ENCODE peak calls at places on chromosomes 5 and 9, in eight cellular contexts. One of them, this sample, is unnamed.

GRCh38 chr5:56532411-56532935 is 282.9 kb upstream of the MAP3K1 start:
- ATAC-seq in right lobe of liver: no peak
- ATAC-seq in A549: no peak
- ATAC-seq in K562: no peak
- ATAC-seq in HCT116: no peak
- ATAC-seq in IMR-90: no peak
- ATAC-seq in GM12878: no peak
- ATAC-seq in body of pancreas: no peak
- ATAC-seq in this sample: no peak

GRCh38 chr9:136522354-136523237 is 23.3 kb downstream of the NOTCH1 start:
- ATAC-seq in right lobe of liver: no peak
- ATAC-seq in A549: no peak
- ATAC-seq in K562: no peak
- ATAC-seq in HCT116: no peak
- ATAC-seq in IMR-90: no peak
- ATAC-seq in GM12878: no peak
- ATAC-seq in body of pancreas: no peak
- ATAC-seq in this sample: no peak

GRCh38 chr9:137173795-137174664 is 2.2 kb upstream of the TMEM210 start:
- ATAC-seq in right lobe of liver: no peak
- ATAC-seq in A549: no peak
- ATAC-seq in K562: no peak
- ATAC-seq in HCT116: no peak
- ATAC-seq in IMR-90: no peak
- ATAC-seq in GM12878: no peak
- ATAC-seq in body of pancreas: no peak
- ATAC-seq in this sample: no peak

GRCh38 chr9:109416135-109416706 is 81.9 kb downstream of the PTPN3 start:
- ATAC-seq in right lobe of liver: peak
- ATAC-seq in A549: no peak
- ATAC-seq in K562: no peak
- ATAC-seq in HCT116: no peak
- ATAC-seq in IMR-90: no peak
- ATAC-seq in GM12878: peak
- ATAC-seq in body of pancreas: no peak
- ATAC-seq in this sample: no peak

GRCh38 chr9:68983008-68983411 is 30.9 kb downstream of the PRKACG start:
- ATAC-seq in right lobe of liver: no peak
- ATAC-seq in A549: no peak
- ATAC-seq in K562: peak
- ATAC-seq in HCT116: no peak
- ATAC-seq in IMR-90: no peak
- ATAC-seq in GM12878: peak
- ATAC-seq in body of pancreas: no peak
- ATAC-seq in this sample: no peak

GRCh38 chr5:147065071-147065470 is 169.8 kb upstream of the STK32A start:
- ATAC-seq in right lobe of liver: no peak
- ATAC-seq in A549: no peak
- ATAC-seq in K562: no peak
- ATAC-seq in HCT116: no peak
- ATAC-seq in IMR-90: no peak
- ATAC-seq in GM12878: peak
- ATAC-seq in body of pancreas: no peak
- ATAC-seq in this sample: no peak

GRCh38 chr9:33318225-33318624 is 27.9 kb downstream of the NFX1 start:
- ATAC-seq in right lobe of liver: no peak
- ATAC-seq in A549: no peak
- ATAC-seq in K562: no peak
- ATAC-seq in HCT116: no peak
- ATAC-seq in IMR-90: no peak
- ATAC-seq in GM12878: no peak
- ATAC-seq in body of pancreas: no peak
- ATAC-seq in this sample: no peak

GRCh38 chr5:108212775-108213346 is 169.0 kb downstream of the FBXL17 start:
- ATAC-seq in right lobe of liver: no peak
- ATAC-seq in A549: no peak
- ATAC-seq in K562: peak
- ATAC-seq in HCT116: peak
- ATAC-seq in IMR-90: peak
- ATAC-seq in GM12878: no peak
- ATAC-seq in body of pancreas: no peak
- ATAC-seq in this sample: no peak

GRCh38 chr5:59759600-59760357 is 133.7 kb downstream of the PDE4D start:
- ATAC-seq in right lobe of liver: no peak
- ATAC-seq in A549: peak
- ATAC-seq in K562: no peak
- ATAC-seq in HCT116: no peak
- ATAC-seq in IMR-90: no peak
- ATAC-seq in GM12878: no peak
- ATAC-seq in body of pancreas: peak
- ATAC-seq in this sample: no peak

GRCh38 chr9:4277531-4277991 is 22.3 kb downstream of the GLIS3 start:
- ATAC-seq in right lobe of liver: no peak
- ATAC-seq in A549: peak
- ATAC-seq in K562: no peak
- ATAC-seq in HCT116: no peak
- ATAC-seq in IMR-90: no peak
- ATAC-seq in GM12878: no peak
- ATAC-seq in body of pancreas: peak
- ATAC-seq in this sample: no peak

GRCh38 chr5:73215525-73215890 is 42.5 kb downstream of the TMEM174 start:
- ATAC-seq in right lobe of liver: peak
- ATAC-seq in A549: no peak
- ATAC-seq in K562: no peak
- ATAC-seq in HCT116: no peak
- ATAC-seq in IMR-90: no peak
- ATAC-seq in GM12878: peak
- ATAC-seq in body of pancreas: no peak
- ATAC-seq in this sample: peak

GRCh38 chr5:32276173-32276853 is 36.4 kb downstream of the MTMR12 start:
- ATAC-seq in right lobe of liver: peak
- ATAC-seq in A549: no peak
- ATAC-seq in K562: peak
- ATAC-seq in HCT116: no peak
- ATAC-seq in IMR-90: no peak
- ATAC-seq in GM12878: peak
- ATAC-seq in body of pancreas: peak
- ATAC-seq in this sample: peak

GRCh38 chr5:73796164-73797141 is 170.5 kb downstream of the ARHGEF28 start:
- ATAC-seq in right lobe of liver: peak
- ATAC-seq in A549: peak
- ATAC-seq in K562: no peak
- ATAC-seq in HCT116: no peak
- ATAC-seq in IMR-90: peak
- ATAC-seq in GM12878: peak
- ATAC-seq in body of pancreas: peak
- ATAC-seq in this sample: peak

GRCh38 chr9:6076856-6077255 is 61.4 kb upstream of the RANBP6 start:
- ATAC-seq in right lobe of liver: no peak
- ATAC-seq in A549: no peak
- ATAC-seq in K562: no peak
- ATAC-seq in HCT116: no peak
- ATAC-seq in IMR-90: no peak
- ATAC-seq in GM12878: no peak
- ATAC-seq in body of pancreas: no peak
- ATAC-seq in this sample: no peak

GRCh38 chr5:53936481-53937352 is 373.7 kb downstream of the ARL15 start:
- ATAC-seq in right lobe of liver: peak
- ATAC-seq in A549: no peak
- ATAC-seq in K562: no peak
- ATAC-seq in HCT116: no peak
- ATAC-seq in IMR-90: no peak
- ATAC-seq in GM12878: no peak
- ATAC-seq in body of pancreas: no peak
- ATAC-seq in this sample: no peak

GRCh38 chr9:20884985-20885593 is 146.4 kb downstream of the HACD4 start:
- ATAC-seq in right lobe of liver: peak
- ATAC-seq in A549: peak
- ATAC-seq in K562: no peak
- ATAC-seq in HCT116: peak
- ATAC-seq in IMR-90: peak
- ATAC-seq in GM12878: peak
- ATAC-seq in body of pancreas: no peak
- ATAC-seq in this sample: no peak

GRCh38 chr5:43401827-43402226 is 10.4 kb downstream of the CCL28 start:
- ATAC-seq in right lobe of liver: no peak
- ATAC-seq in A549: peak
- ATAC-seq in K562: peak
- ATAC-seq in HCT116: peak
- ATAC-seq in IMR-90: peak
- ATAC-seq in GM12878: peak
- ATAC-seq in body of pancreas: no peak
- ATAC-seq in this sample: no peak

GRCh38 chr9:16085167-16085718 is 532.4 kb downstream of the CCDC171 start:
- ATAC-seq in right lobe of liver: peak
- ATAC-seq in A549: no peak
- ATAC-seq in K562: no peak
- ATAC-seq in HCT116: no peak
- ATAC-seq in IMR-90: no peak
- ATAC-seq in GM12878: no peak
- ATAC-seq in body of pancreas: no peak
- ATAC-seq in this sample: peak

GRCh38 chr5:148984333-148984732 is 78.5 kb downstream of the SH3TC2 start:
- ATAC-seq in right lobe of liver: no peak
- ATAC-seq in A549: no peak
- ATAC-seq in K562: no peak
- ATAC-seq in HCT116: peak
- ATAC-seq in IMR-90: no peak
- ATAC-seq in GM12878: no peak
- ATAC-seq in body of pancreas: peak
- ATAC-seq in this sample: no peak

GRCh38 chr5:98402130-98402529 is 371.3 kb upstream of the RGMB start:
- ATAC-seq in right lobe of liver: no peak
- ATAC-seq in A549: no peak
- ATAC-seq in K562: no peak
- ATAC-seq in HCT116: no peak
- ATAC-seq in IMR-90: no peak
- ATAC-seq in GM12878: no peak
- ATAC-seq in body of pancreas: no peak
- ATAC-seq in this sample: no peak

GRCh38 chr5:103532116-103532734 is 30.4 kb downstream of the NUDT12 start:
- ATAC-seq in right lobe of liver: no peak
- ATAC-seq in A549: no peak
- ATAC-seq in K562: no peak
- ATAC-seq in HCT116: no peak
- ATAC-seq in IMR-90: no peak
- ATAC-seq in GM12878: no peak
- ATAC-seq in body of pancreas: no peak
- ATAC-seq in this sample: no peak

DNA sequence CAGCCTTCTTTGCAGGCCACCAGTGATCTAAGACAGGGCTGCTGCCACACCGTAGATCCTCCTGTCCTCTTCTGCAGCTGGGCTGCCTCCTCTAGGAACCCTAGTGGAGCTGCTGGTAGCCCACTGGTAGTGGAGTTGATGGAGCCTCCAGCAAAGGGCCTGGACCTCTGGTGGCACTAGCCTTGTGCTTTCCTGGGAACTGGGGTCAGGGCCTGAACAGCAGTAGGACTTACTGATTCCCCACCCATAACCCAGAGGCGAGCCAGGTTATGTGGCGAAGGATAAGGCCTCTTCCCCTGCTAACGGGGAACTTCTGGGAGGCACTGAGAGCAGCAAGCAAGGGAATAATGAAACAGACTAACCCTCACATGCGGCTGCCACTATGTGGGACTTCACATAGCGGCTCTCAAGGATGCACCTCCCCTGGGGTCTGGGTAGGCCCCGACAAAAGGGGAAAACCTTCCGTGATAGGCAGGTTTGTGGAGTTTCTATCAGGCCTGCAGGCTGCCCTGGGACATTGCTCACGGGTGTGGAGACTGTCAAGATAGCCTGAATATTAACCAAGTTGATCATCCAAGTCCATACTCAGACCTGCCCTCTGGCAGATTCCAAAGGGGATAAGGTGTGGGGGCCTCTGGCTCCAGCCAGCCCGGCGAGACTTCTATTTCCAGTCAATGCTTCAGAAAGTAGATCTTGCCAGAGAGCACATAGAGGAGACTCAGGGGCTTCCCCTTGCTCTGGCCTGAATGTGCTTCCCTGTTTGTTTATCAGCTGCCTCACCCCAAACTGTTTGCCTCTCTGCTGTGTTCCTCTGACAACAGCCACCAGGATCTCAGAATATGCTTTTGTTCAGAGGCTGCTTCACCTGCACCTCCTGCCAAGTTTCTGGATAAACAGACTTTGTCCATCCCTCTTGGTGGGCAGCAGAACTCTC is 7.4 kb downstream of the SLC22A4 start:
- ATAC-seq in right lobe of liver: peak
- ATAC-seq in A549: peak
- ATAC-seq in K562: peak
- ATAC-seq in HCT116: no peak
- ATAC-seq in IMR-90: no peak
- ATAC-seq in GM12878: peak
- ATAC-seq in body of pancreas: peak
- ATAC-seq in this sample: no peak
- TF ChIP-seq POLR2A in right lobe of liver: no peak
- TF ChIP-seq POLR2A in A549: no peak
- TF ChIP-seq POLR2A in K562: no peak
- TF ChIP-seq POLR2A in HCT116: no peak
- TF ChIP-seq POLR2A in IMR-90: no peak
- TF ChIP-seq POLR2A in GM12878: no peak
- TF ChIP-seq POLR2A in body of pancreas: no peak
- TF ChIP-seq POLR2A in this sample: no peak

GRCh38 chr9:133540336-133541025 is 6.0 kb downstream of the ADAMTSL2 start:
- ATAC-seq in right lobe of liver: no peak
- ATAC-seq in A549: no peak
- ATAC-seq in K562: peak
- ATAC-seq in HCT116: peak
- ATAC-seq in IMR-90: no peak
- ATAC-seq in GM12878: peak
- ATAC-seq in body of pancreas: no peak
- ATAC-seq in this sample: no peak
- TF ChIP-seq CTCF in right lobe of liver: no peak
- TF ChIP-seq CTCF in A549: no peak
- TF ChIP-seq CTCF in K562: peak
- TF ChIP-seq CTCF in HCT116: no peak
- TF ChIP-seq CTCF in IMR-90: no peak
- TF ChIP-seq CTCF in GM12878: peak
- TF ChIP-seq CTCF in body of pancreas: no peak
- TF ChIP-seq CTCF in this sample: no peak

DNA sequence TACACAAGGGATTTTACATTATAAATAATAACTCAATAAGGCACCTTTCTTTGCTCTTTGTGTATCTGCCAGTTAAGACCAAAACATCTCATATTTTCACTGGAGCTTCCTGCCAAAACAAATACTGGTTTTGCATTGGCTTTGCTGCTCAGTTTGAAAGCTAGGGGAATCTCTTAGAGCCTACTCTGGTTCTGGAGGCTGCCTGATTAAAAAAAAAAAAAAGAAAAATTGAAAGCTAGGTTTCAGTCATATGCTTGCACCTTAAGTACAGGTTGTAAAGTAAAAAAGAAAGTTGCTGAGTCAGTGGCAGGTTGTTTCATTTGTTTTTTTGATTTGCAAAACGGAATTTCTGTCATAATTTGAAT is 2.3 kb downstream of the DENND4C start:
- ATAC-seq in right lobe of liver: peak
- ATAC-seq in A549: no peak
- ATAC-seq in K562: no peak
- ATAC-seq in HCT116: no peak
- ATAC-seq in IMR-90: no peak
- ATAC-seq in GM12878: peak
- ATAC-seq in body of pancreas: no peak
- ATAC-seq in this sample: no peak
- H3K4me3 ChIP-seq in right lobe of liver: peak
- H3K4me3 ChIP-seq in A549: peak
- H3K4me3 ChIP-seq in K562: peak
- H3K4me3 ChIP-seq in HCT116: no peak
- H3K4me3 ChIP-seq in IMR-90: no peak
- H3K4me3 ChIP-seq in GM12878: peak
- H3K4me3 ChIP-seq in body of pancreas: no peak
- H3K4me3 ChIP-seq in this sample: peak

GRCh38 chr9:130215341-130216119 is 43.3 kb downstream of the NCS1 start:
- ATAC-seq in right lobe of liver: no peak
- ATAC-seq in A549: no peak
- ATAC-seq in K562: no peak
- ATAC-seq in HCT116: no peak
- ATAC-seq in IMR-90: peak
- ATAC-seq in GM12878: no peak
- ATAC-seq in body of pancreas: no peak
- ATAC-seq in this sample: peak
- TF ChIP-seq POLR2A in right lobe of liver: no peak
- TF ChIP-seq POLR2A in A549: no peak
- TF ChIP-seq POLR2A in K562: no peak
- TF ChIP-seq POLR2A in HCT116: no peak
- TF ChIP-seq POLR2A in IMR-90: no peak
- TF ChIP-seq POLR2A in GM12878: no peak
- TF ChIP-seq POLR2A in body of pancreas: no peak
- TF ChIP-seq POLR2A in this sample: no peak

This sample was measured in gastroesophageal sphincter.